ENCODE peak calls at places on chromosome 13, in four cellular contexts. A, K, U and M are unnamed samples.

GRCh38 chr13:38686635-38687245 is at the start of gene FREM2:
- DNase-seq in A (peak), K (peak), U (peak), M (peak)

GRCh38 chr13:25217023-25217909 is 45.2 kb upstream of the AMER2 start:
- DNase-seq in A (no peak), K (peak), U (no peak), M (no peak)

GRCh38 chr13:43239441-43239840 is 216.1 kb downstream of the DNAJC15 start:
- DNase-seq in A (no peak), K (no peak), U (no peak), M (no peak)

GRCh38 chr13:22061371-22061805 is 390.5 kb downstream of the FGF9 start:
- DNase-seq in A (no peak), K (no peak), U (peak), M (no peak)

GRCh38 chr13:98461525-98462240 is 115.2 kb downstream of the STK24 start:
- DNase-seq in A (no peak), K (no peak), U (no peak), M (no peak)

GRCh38 chr13:78958019-78958418 is 299.1 kb upstream of the OBI1 start:
- DNase-seq in A (no peak), K (no peak), U (no peak), M (no peak)

GRCh38 chr13:32164622-32165268 is 133.2 kb downstream of the FRY start:
- DNase-seq in A (peak), K (peak), U (peak), M (peak)

GRCh38 chr13:30355405-30355741 is 48.0 kb upstream of the KATNAL1 start:
- DNase-seq in A (no peak), K (peak), U (peak), M (no peak)

GRCh38 chr13:89695343-89696257 is 1651.9 kb upstream of the MIR17HG start:
- DNase-seq in A (peak), K (peak), U (peak), M (peak)

GRCh38 chr13:113935081-113935511 is 38.8 kb downstream of the C13orf46 start:
- DNase-seq in A (no peak), K (no peak), U (peak), M (no peak)

GRCh38 chr13:88857256-88857655 is 1186.1 kb downstream of the SLITRK5 start:
- DNase-seq in A (no peak), K (no peak), U (no peak), M (no peak)

GRCh38 chr13:71729441-71729840 is 137.6 kb downstream of the DACH1 start:
- DNase-seq in A (no peak), K (no peak), U (no peak), M (no peak)

GRCh38 chr13:95180513-95181245 is 120.6 kb downstream of the ABCC4 start:
- DNase-seq in A (no peak), K (peak), U (no peak), M (no peak)

GRCh38 chr13:49292742-49293498 is 45.2 kb downstream of the CDADC1 start:
- DNase-seq in A (no peak), K (peak), U (no peak), M (no peak)

GRCh38 chr13:94325660-94326059 is 153.8 kb downstream of the DCT start:
- DNase-seq in A (no peak), K (peak), U (no peak), M (no peak)

GRCh38 chr13:52070929-52071523 is 46.5 kb downstream of the UTP14C start:
- DNase-seq in A (no peak), K (peak), U (no peak), M (no peak)

GRCh38 chr13:27573265-27573664 is 47.1 kb downstream of the LNX2 start:
- DNase-seq in A (no peak), K (peak), U (no peak), M (no peak)

GRCh38 chr13:95002968-95003813 is 290.8 kb upstream of the SOX21 start:
- DNase-seq in A (peak), K (no peak), U (peak), M (no peak)

GRCh38 chr13:94988654-94989053 is 276.3 kb upstream of the SOX21 start:
- DNase-seq in A (no peak), K (peak), U (peak), M (no peak)

GRCh38 chr13:100658363-100658762 is 16.2 kb downstream of the TMTC4 start:
- DNase-seq in A (no peak), K (no peak), U (no peak), M (no peak)

GRCh38 chr13:50644081-50644871 is 199.2 kb downstream of the DLEU7 start:
- DNase-seq in A (no peak), K (no peak), U (no peak), M (no peak)

GRCh38 chr13:97945792-97946419 is 7.6 kb upstream of the IPO5 start:
- DNase-seq in A (no peak), K (no peak), U (no peak), M (no peak)

GRCh38 chr13:61149333-61149730 is 266.3 kb downstream of the PCDH20 start:
- DNase-seq in A (peak), K (no peak), U (no peak), M (no peak)

GRCh38 chr13:24520733-24521132 is 8.2 kb upstream of the PARP4 start:
- DNase-seq in A (no peak), K (no peak), U (no peak), M (no peak)

GRCh38 chr13:30593001-30593400 is 24.7 kb upstream of the USPL1 start:
- DNase-seq in A (no peak), K (no peak), U (no peak), M (no peak)

GRCh38 chr13:112657850-112658445 is 31.9 kb upstream of the ATP11A start:
- DNase-seq in A (no peak), K (peak), U (peak), M (no peak)

GRCh38 chr13:91406619-91407018 is 8.2 kb downstream of the GPC5 start:
- DNase-seq in A (peak), K (peak), U (peak), M (peak)

GRCh38 chr13:20359335-20359734 is 127.2 kb upstream of the GJB6 start:
- DNase-seq in A (no peak), K (peak), U (no peak), M (no peak)
- H2BK12ac ChIP-seq in A (no peak), K (no peak), U (no peak), M (no peak)

DNA sequence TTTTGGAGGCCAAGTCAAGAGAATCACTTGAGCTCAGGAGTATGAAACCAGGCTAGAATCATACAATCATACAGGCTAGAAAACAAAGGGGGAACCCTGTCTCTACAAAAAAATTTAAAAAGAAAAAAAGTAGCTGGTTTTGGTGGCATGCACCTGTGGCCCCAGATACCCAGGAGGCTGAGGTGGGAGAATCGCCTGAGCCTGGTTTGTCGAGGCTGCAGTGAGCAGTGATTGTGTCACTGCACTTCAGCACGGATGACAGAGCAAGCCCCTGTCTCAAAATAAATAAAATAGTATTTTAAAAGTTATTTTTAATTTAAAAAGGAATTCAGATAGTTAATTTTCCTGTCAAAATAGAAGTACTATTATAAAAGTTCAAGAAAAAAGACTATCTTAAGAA is 369.1 kb upstream of the SLITRK5 start:
- DNase-seq in A (no peak), K (no peak), U (no peak), M (no peak)
- H3K18ac ChIP-seq in A (no peak), K (no peak), U (no peak), M (no peak)

GRCh38 chr13:102993348-102993747 is 72.9 kb downstream of the SLC10A2 start:
- DNase-seq in A (no peak), K (no peak), U (no peak), M (no peak)
- H2BK12ac ChIP-seq in A (no peak), K (no peak), U (no peak), M (no peak)

GRCh38 chr13:41460930-41461329 is 3.6 kb downstream of the RGCC start:
- DNase-seq in A (no peak), K (no peak), U (no peak), M (no peak)

GRCh38 chr13:41458187-41458938 is 1.0 kb downstream of the RGCC start:
- DNase-seq in A (no peak), K (peak), U (peak), M (no peak)

GRCh38 chr13:41459754-41460111 is 2.4 kb downstream of the RGCC start:
- DNase-seq in A (no peak), K (no peak), U (no peak), M (no peak)

GRCh38 chr13:41457589-41458186 is 338 bp downstream of the RGCC start:
- DNase-seq in A (no peak), K (no peak), U (no peak), M (no peak)

GRCh38 chr13:41458939-41459753 is 1.8 kb downstream of the RGCC start:
- DNase-seq in A (no peak), K (peak), U (no peak), M (peak)
- H3K18ac ChIP-seq in A (no peak), K (no peak), U (no peak), M (no peak)

DNA sequence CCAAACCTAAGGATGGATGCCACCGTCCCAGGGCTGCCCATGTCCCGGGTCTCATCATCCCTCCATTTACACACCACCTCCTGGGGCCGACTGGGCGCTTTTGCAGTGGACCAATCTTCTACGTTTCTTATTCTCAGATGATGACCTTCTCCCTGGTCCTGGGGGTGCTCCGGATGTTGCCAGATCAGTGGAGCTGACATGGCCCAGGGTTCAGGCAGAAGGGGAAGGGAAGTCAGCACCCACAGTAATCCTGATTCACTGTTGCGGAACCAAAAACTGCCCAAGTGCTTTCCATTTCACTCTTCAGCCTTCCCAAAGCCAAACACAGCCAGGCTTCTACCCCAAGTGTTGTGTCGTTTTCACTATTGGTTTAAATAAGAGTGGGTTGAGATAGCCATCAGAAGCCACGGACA is 29.8 kb downstream of the RAB20 start:
- DNase-seq in A (no peak), K (no peak), U (no peak), M (no peak)
- H2BK12ac ChIP-seq in A (no peak), K (no peak), U (no peak), M (peak)

GRCh38 chr13:46052314-46053161 is at the start of gene ZC3H13:
- DNase-seq in A (peak), K (peak), U (peak), M (peak)
- H3K18ac ChIP-seq in A (peak), K (peak), U (peak), M (no peak)

GRCh38 chr13:83453723-83454122 is 428.6 kb downstream of the SLITRK1 start:
- DNase-seq in A (no peak), K (no peak), U (no peak), M (no peak)

GRCh38 chr13:83452292-83452950 is 429.9 kb downstream of the SLITRK1 start:
- DNase-seq in A (no peak), K (no peak), U (no peak), M (no peak)

GRCh38 chr13:83450586-83450985 is 431.7 kb downstream of the SLITRK1 start:
- DNase-seq in A (no peak), K (no peak), U (no peak), M (no peak)

GRCh38 chr13:83449666-83450395 is 432.4 kb downstream of the SLITRK1 start:
- DNase-seq in A (no peak), K (no peak), U (no peak), M (no peak)

GRCh38 chr13:83453300-83453699 is 429.0 kb downstream of the SLITRK1 start:
- DNase-seq in A (no peak), K (no peak), U (no peak), M (no peak)
- H2BK12ac ChIP-seq in A (no peak), K (no peak), U (no peak), M (no peak)

GRCh38 chr13:105414639-105415038 is 1120.8 kb downstream of the EFNB2 start:
- DNase-seq in A (no peak), K (no peak), U (no peak), M (no peak)
- H3K18ac ChIP-seq in A (no peak), K (no peak), U (no peak), M (no peak)

GRCh38 chr13:85661639-85662038 is 137.6 kb downstream of the SLITRK6 start:
- DNase-seq in A (no peak), K (no peak), U (no peak), M (no peak)
- H2BK12ac ChIP-seq in A (no peak), K (no peak), U (no peak), M (no peak)